ENCODE peak calls at places on chromosomes 11 and 22, in four cellular contexts. Q is NAMALWA, M is astrocyte of the spinal cord, J is NCI-H1105 treated with DMSO at 0.1 percent for 48 hours. P is an unnamed sample.

GRCh38 chr11:59221438-59221837 is 8.7 kb upstream of the MPEG1 start:
- DNase-seq in J (no peak), Q (no peak), M (no peak), P (peak; percentile 67)

GRCh38 chr22:31895317-31896133 is 48.8 kb upstream of the YWHAH start:
- DNase-seq in Q (no peak), J (no peak), M (no peak), P (no peak)

GRCh38 chr22:20781272-20781990 is 7.5 kb downstream of the SERPIND1 start:
- DNase-seq in J (no peak), Q (no peak), M (no peak), P (no peak)

GRCh38 chr22:48827904-48828555 is 999.6 kb downstream of the BRD1 start:
- DNase-seq in M (no peak), Q (no peak), J (no peak), P (no peak)

GRCh38 chr11:1836011-1836945 is 1.5 kb downstream of the SYT8 start:
- DNase-seq in Q (no peak), M (no peak), J (no peak), P (no peak)

GRCh38 chr11:123841189-123841588 is 35.0 kb upstream of the OR6M1 start:
- DNase-seq in M (no peak), Q (no peak), J (no peak), P (no peak)

GRCh38 chr11:1353383-1354124 is 36.2 kb upstream of the BRSK2 start:
- DNase-seq in Q (no peak), M (no peak), J (no peak), P (no peak)

GRCh38 chr22:25741692-25742626 is at the start of gene MYO18B:
- DNase-seq in M (no peak), J (no peak), Q (no peak), P (peak; percentile 89)

GRCh38 chr22:23565942-23566715 is 14.0 kb downstream of the IGLL1 start:
- DNase-seq in M (no peak), J (peak; percentile 21), Q (no peak), P (no peak)

GRCh38 chr11:118791961-118792578 is 1.1 kb upstream of the DDX6 start:
- DNase-seq in Q (no peak), J (no peak), M (no peak), P (no peak)

GRCh38 chr22:36331912-36332622 is 55.7 kb downstream of the MYH9 start:
- DNase-seq in Q (peak; percentile 26), J (peak; percentile 71), M (peak; percentile 68), P (no peak)

GRCh38 chr22:17552737-17553136 is 10.6 kb upstream of the SLC25A18 start:
- DNase-seq in M (no peak), J (no peak), Q (no peak), P (no peak)

GRCh38 chr11:69317401-69318092 is 23.6 kb downstream of the MYEOV start:
- DNase-seq in J (no peak), Q (no peak), M (peak; percentile 61), P (peak; percentile 45)

GRCh38 chr11:6413791-6414231 is 5.1 kb downstream of the APBB1 start:
- DNase-seq in M (no peak), Q (no peak), J (no peak), P (no peak)

GRCh38 chr11:66143264-66143566 is 73.1 kb downstream of the PACS1 start:
- DNase-seq in Q (no peak), J (no peak), M (no peak), P (no peak)

GRCh38 chr11:100340416-100341323 is 346.4 kb upstream of the ARHGAP42 start:
- DNase-seq in Q (no peak), J (no peak), M (no peak), P (no peak)